ENCODE peak calls at places on chromosomes 12 and 14, in six cellular contexts. D is Peyer's patch, V is Caco-2, U is neural progenitor cell, Y is tibial nerve, S is mammary epithelial cell. I is an unnamed sample. For H3K4me1 and H3K27me3, the result is how much of the 10 kb centered on the place peaks cover.

GRCh38 chr14:76956253-76957090 is 72.0 kb downstream of the IRF2BPL start:
- DNase-seq in Y (peak), S (peak), V (peak), U (peak), D (peak), I (peak)

GRCh38 chr12:28026701-28027100 is 54.2 kb upstream of the PTHLH start:
- DNase-seq in Y (no peak), S (peak), D (no peak), U (no peak), V (no peak), I (no peak)

GRCh38 chr14:67526676-67527459 is 6.2 kb upstream of the PLEKHH1 start:
- DNase-seq in S (peak), D (peak), V (peak), Y (peak), U (peak), I (no peak)

GRCh38 chr12:14410177-14410576 is 44.7 kb downstream of the ATF7IP start:
- DNase-seq in D (no peak), V (no peak), Y (no peak), U (no peak), S (peak), I (no peak)

GRCh38 chr12:104242546-104243206 is 27.1 kb downstream of the TXNRD1 start:
- DNase-seq in Y (no peak), S (no peak), U (no peak), V (no peak), D (no peak), I (no peak)

GRCh38 chr14:56120091-56120632 is 2.0 kb downstream of the PELI2 start:
- DNase-seq in S (no peak), Y (peak), V (no peak), U (peak), D (no peak), I (no peak)

GRCh38 chr14:61586539-61587396 is 108.5 kb upstream of the HIF1A start:
- DNase-seq in V (no peak), D (no peak), Y (no peak), U (no peak), S (peak), I (no peak)

GRCh38 chr14:103547941-103548462 is 14.5 kb downstream of the BAG5 start:
- DNase-seq in V (no peak), D (no peak), U (no peak), S (no peak), Y (no peak), I (no peak)

GRCh38 chr14:73741876-73742519 is 27.8 kb upstream of the PNMA1 start:
- DNase-seq in D (peak), U (no peak), V (no peak), Y (no peak), S (no peak), I (no peak)

DNA sequence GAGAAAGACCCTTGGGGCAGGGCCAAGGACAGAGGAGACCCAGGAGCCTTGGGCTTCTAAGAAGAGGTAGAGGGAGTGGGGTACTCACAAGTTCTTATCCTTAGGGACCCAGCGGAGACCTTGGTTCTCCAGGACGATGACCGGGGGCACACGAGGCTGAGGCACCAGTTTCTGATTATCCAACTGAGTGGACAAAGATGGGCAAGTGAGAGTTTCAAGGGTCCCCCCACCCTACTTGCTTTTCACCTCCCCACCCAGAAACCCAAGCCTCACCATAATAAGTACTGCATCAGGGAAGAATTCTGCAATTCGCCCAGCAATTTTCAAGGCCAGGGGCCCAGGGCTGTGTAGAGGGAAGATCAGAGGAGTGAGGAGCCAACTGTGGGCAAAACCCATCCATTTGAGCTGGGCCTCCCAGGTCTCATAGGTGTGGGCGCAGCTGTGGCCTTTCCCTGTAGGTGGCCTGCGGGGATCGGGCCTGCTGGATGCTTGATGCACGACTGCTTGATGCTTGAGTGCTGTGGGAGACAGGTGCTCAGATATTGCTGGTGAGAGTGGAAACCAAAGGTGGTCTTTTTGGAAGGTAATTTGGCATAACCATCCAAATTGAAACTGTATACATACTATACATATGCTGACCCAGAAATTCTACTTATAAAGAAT is 2.0 kb downstream of the EMC9 start:
- DNase-seq in V (no peak), Y (no peak), U (no peak), D (no peak), S (no peak), I (no peak)
- H3K4me1 ChIP-seq in V (under half), Y (under half), U (under half), D (under half), S (under half), I (under half)

GRCh38 chr14:101063121-101063520 is 159.6 kb upstream of the RTL1 start:
- DNase-seq in Y (no peak), V (no peak), D (peak), S (no peak), U (no peak), I (no peak)

GRCh38 chr14:101064121-101064661 is 160.7 kb upstream of the RTL1 start:
- DNase-seq in Y (no peak), S (no peak), U (no peak), D (peak), V (peak), I (no peak)

GRCh38 chr14:101061411-101062064 is 158.0 kb upstream of the RTL1 start:
- DNase-seq in S (no peak), Y (no peak), D (peak), V (no peak), U (no peak), I (no peak)

GRCh38 chr14:101062065-101062450 is 158.5 kb upstream of the RTL1 start:
- DNase-seq in V (no peak), D (peak), S (no peak), U (peak), Y (peak), I (no peak)

DNA sequence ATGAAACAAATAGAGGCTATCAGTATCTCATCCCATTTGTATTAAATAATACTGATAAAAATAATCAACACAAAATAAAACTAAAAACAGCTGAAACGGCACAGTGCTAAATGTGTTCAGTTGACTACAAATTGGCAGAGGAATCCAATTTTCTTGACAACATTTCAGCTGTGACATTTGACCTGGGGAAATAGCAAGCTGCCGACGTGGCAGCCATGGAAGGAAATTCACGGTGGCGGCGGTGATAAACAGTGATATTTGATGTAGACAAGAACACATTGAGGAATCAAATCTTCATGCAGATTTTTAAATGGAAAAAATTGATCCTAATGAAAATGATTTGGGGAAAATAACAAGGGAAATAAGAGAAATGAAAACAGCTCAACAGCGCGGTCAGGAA is 159.1 kb upstream of the RTL1 start:
- DNase-seq in Y (no peak), U (no peak), S (no peak), D (no peak), V (no peak), I (no peak)
- H3K27me3 ChIP-seq in Y (under half), U (under half), S (under half), D (under half), V (under half), I (under half)

DNA sequence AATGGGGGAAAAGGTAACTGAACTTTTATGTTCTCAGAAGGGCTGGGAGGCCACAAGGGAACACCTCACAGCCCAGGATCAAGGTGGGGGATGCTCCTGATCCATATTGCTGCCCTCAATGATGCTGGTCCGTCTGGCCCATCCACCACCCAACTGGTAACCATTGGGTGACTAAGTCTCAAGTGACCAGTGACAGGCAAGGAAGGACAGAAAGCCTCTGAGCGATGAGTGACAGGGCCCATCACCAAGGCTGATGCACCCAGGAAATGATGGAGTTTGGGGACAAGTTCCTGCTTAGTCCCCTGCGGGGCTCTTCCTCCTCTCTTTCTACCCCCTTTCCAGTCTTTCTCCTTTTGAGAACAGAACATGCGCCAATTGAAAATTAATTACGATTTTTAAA is 2.6 kb upstream of the MMP19 start:
- DNase-seq in S (no peak), Y (no peak), V (no peak), U (no peak), D (no peak), I (no peak)
- H3K4me1 ChIP-seq in S (under half), Y (under half), V (under half), U (under half), D (under half), I (half or more)

GRCh38 chr12:57192920-57193319 is 23.7 kb upstream of the NXPH4 start:
- DNase-seq in D (no peak), V (no peak), S (no peak), U (no peak), Y (no peak), I (no peak)
- H3K27me3 ChIP-seq in D (under half), V (under half), S (under half), U (under half), Y (under half), I (under half)

DNA sequence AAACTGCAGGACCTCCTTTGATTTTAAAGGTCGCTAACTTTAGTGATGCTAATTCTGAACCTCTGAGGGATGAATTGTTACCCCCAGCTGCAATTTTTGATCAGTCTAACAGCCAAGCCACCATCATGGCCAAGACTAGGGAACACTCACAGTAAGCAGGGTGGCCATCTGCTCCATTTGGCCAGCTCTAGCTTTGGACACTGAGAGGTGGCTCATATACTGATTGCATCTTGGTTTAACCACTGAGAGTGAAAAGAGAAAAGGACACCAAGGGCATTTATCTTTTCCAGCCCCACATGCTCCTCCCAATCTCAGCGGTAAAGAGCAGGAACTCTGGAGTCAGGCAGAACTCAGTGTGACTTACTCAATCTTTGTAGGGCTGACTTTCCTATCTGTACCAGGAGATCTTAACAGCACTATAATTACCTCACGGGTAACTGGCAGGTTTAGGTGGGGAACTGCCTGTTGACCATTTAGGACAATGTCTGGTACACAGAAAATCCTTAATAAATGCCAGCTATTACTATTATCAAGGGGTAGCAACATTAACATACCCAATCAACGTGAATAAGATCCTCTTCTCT is 6.2 kb downstream of the LPCAT3 start:
- DNase-seq in V (no peak), Y (no peak), U (no peak), D (no peak), S (no peak), I (no peak)
- H3K4me1 ChIP-seq in V (under half), Y (under half), U (under half), D (under half), S (under half), I (under half)

DNA sequence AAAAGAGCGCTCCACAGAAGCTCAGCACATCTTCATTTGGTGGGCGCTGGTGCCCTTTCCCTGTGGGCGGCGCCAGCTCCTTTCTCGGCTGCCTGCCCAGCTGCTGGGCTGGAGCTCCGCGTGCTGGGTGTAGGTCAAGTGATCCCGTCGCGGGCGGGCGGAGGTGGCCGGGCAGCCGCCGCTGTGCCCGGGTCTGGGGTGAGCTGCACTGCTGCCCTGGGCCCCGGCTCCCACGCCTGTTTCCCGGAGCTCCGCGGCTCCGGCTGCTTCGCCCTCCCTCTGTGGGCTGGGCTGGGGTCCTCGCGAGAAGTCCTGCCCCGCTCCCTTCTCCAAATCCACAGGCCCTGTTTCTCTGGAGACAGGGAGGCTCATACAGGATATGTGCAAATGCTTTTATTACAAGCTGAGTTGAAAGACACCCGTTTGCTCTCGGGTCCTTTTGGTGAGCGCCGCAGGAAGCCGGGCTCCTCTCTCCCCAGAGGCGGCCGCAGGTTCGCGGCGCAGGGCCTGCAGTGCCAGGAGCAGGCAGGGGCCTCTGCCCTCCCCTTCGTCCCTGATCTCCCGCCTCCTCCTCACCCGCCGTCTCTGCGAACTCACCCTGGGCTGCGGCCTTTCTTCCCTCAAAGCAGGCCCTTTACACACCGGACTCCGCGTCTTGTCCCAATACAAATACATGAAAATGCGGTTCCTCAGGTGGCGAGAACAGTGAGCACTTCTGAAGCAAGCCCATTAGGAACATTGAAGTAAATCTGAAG is 67.8 kb upstream of the CAPRIN2 start:
- DNase-seq in S (peak), D (peak), U (peak), Y (peak), V (no peak), I (no peak)
- H3K27me3 ChIP-seq in S (under half), D (under half), U (under half), Y (under half), V (under half), I (under half)

GRCh38 chr12:4277856-4278581 is 4.5 kb downstream of the CCND2 start:
- DNase-seq in Y (no peak), V (no peak), S (no peak), D (no peak), U (no peak), I (no peak)

GRCh38 chr12:4276524-4277204 is 3.1 kb downstream of the CCND2 start:
- DNase-seq in U (peak), Y (peak), S (peak), V (peak), D (peak), I (peak)

GRCh38 chr12:4277205-4277543 is 3.6 kb downstream of the CCND2 start:
- DNase-seq in S (no peak), Y (no peak), D (no peak), U (no peak), V (no peak), I (no peak)

GRCh38 chr12:4279120-4279690 is 5.6 kb downstream of the CCND2 start:
- DNase-seq in U (no peak), D (peak), Y (no peak), V (no peak), S (no peak), I (no peak)

DNA sequence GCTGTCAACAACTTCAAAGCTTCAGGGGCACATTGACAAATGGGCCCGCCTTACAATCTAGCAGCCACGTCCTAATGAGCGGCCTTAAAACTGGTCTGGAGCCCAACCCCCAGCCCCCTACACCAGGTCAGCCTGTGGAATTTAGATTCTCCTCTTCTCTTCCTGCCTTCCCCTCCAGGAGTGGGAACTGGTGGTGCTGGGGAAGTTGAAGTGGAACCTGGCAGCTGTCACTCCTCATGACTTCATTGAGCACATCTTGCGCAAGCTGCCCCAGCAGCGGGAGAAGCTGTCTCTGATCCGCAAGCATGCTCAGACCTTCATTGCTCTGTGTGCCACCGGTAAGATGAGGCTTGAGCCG is 5.0 kb downstream of the CCND2 start:
- DNase-seq in S (no peak), Y (peak), D (peak), V (no peak), U (no peak), I (no peak)
- H3K4me1 ChIP-seq in S (under half), Y (under half), D (under half), V (under half), U (under half), I (under half)

DNA sequence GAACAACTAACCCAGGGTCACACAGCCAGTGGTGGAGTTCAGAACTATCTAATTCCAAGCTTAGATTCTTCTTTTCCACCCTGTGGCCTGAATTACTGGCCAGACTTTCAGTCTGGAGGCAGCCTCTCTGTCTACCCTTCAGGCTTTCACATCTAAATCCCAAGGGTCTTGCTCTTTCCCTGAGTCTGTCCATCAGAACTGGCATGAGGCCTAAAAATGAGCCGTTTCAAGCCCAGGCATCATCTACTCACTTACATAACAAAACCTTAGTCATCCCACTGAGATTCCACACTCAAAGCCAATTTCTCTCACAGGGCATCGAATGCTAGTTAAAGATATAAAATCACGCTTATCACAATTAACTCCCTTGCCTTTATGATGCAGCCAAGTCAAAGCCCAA is 1.3 kb upstream of the PTGDR start:
- DNase-seq in Y (peak), D (no peak), S (peak), U (no peak), V (no peak), I (peak)
- H3K27me3 ChIP-seq in Y (under half), D (under half), S (under half), U (half or more), V (under half), I (under half)

GRCh38 chr14:100713720-100714119 is 13.0 kb upstream of the DLK1 start:
- DNase-seq in S (no peak), V (no peak), D (no peak), Y (no peak), U (no peak), I (no peak)

GRCh38 chr14:100712490-100712889 is 14.2 kb upstream of the DLK1 start:
- DNase-seq in D (no peak), V (no peak), Y (no peak), S (no peak), U (no peak), I (no peak)

GRCh38 chr14:100715803-100716202 is 10.9 kb upstream of the DLK1 start:
- DNase-seq in Y (no peak), U (no peak), V (no peak), S (no peak), D (no peak), I (no peak)

GRCh38 chr14:100715332-100715731 is 11.4 kb upstream of the DLK1 start:
- DNase-seq in D (no peak), S (no peak), V (no peak), U (no peak), Y (no peak), I (no peak)

GRCh38 chr14:100714205-100714781 is 12.4 kb upstream of the DLK1 start:
- DNase-seq in D (no peak), U (no peak), Y (no peak), V (no peak), S (no peak), I (no peak)
- H3K4me1 ChIP-seq in D (under half), U (under half), Y (under half), V (under half), S (under half), I (under half)

I was measured in thoracic aorta.